ENCODE peak calls at places on chromosomes 2 and 18, in five cellular contexts. N is PC-9, Z is uterus, V is cardiac fibroblast, X is NCI-H2171. M is an unnamed sample.

GRCh38 chr2:66228128-66228547 is 206.8 kb upstream of the MEIS1 start:
- DNase-seq in N (no peak), Z (no peak), X (no peak), V (no peak), M (no peak)

GRCh38 chr2:15112216-15112615 is 448.9 kb downstream of the NBAS start:
- DNase-seq in V (peak; percentile 26), Z (no peak), X (no peak), N (no peak), M (no peak)

GRCh38 chr2:174554514-174555119 is 43.0 kb downstream of the WIPF1 start:
- DNase-seq in Z (no peak), V (no peak), X (no peak), N (no peak), M (no peak)

GRCh38 chr2:42286268-42286946 is 74.6 kb downstream of the COX7A2L start:
- DNase-seq in X (no peak), N (no peak), Z (no peak), V (peak; percentile 37), M (no peak)

GRCh38 chr2:231648579-231649174 is 56.0 kb downstream of the TEX44 start:
- DNase-seq in X (no peak), V (peak; percentile 56), Z (peak; percentile 59), N (peak; percentile 89), M (no peak)

GRCh38 chr2:37326285-37326684 is 1.7 kb upstream of the PRKD3 start:
- DNase-seq in X (no peak), N (no peak), V (peak; percentile 91), Z (no peak), M (peak; percentile 72)

GRCh38 chr18:26228562-26229260 is 2.5 kb downstream of the TAF4B start:
- DNase-seq in V (no peak), X (no peak), Z (no peak), N (no peak), M (no peak)

GRCh38 chr2:198374375-198375072 is 570.1 kb downstream of the PLCL1 start:
- DNase-seq in Z (no peak), N (peak; percentile 5), V (peak; percentile 74), X (no peak), M (no peak)

GRCh38 chr2:84801816-84802215 is 79.1 kb downstream of the TRABD2A start:
- DNase-seq in Z (no peak), V (no peak), N (no peak), X (no peak), M (no peak)

GRCh38 chr2:47218066-47218581 is 63.0 kb upstream of the STPG4 start:
- DNase-seq in Z (peak; percentile 39), X (peak; percentile 43), V (no peak), N (peak; percentile 73), M (no peak)

GRCh38 chr2:63871864-63872263 is 30.2 kb downstream of the UGP2 start:
- DNase-seq in V (no peak), Z (no peak), X (no peak), N (no peak), M (no peak)

GRCh38 chr2:74188018-74188601 is 9.4 kb upstream of the MOB1A start:
- DNase-seq in V (peak; percentile 59), N (peak; percentile 61), Z (no peak), X (peak; percentile 17), M (no peak)

GRCh38 chr2:229041691-229042090 is 229.4 kb downstream of the PID1 start:
- DNase-seq in X (no peak), N (no peak), V (no peak), Z (no peak), M (no peak)

GRCh38 chr18:7760967-7761946 is 194.1 kb downstream of the PTPRM start:
- DNase-seq in V (peak; percentile 77), X (no peak), N (no peak), Z (no peak), M (no peak)

GRCh38 chr2:45452866-45453265 is 158.2 kb downstream of the SRBD1 start:
- DNase-seq in N (no peak), V (peak; percentile 95), X (no peak), Z (peak; percentile 55), M (no peak)

GRCh38 chr2:181130686-181131085 is 150.3 kb downstream of the UBE2E3 start:
- DNase-seq in X (no peak), V (peak; percentile 54), N (no peak), Z (no peak), M (no peak)

GRCh38 chr2:44456946-44457345 is 95.2 kb downstream of the CAMKMT start:
- DNase-seq in V (no peak), Z (no peak), N (no peak), X (no peak), M (no peak)

GRCh38 chr2:168185583-168186274 is 61.7 kb downstream of the STK39 start:
- DNase-seq in Z (no peak), N (no peak), V (no peak), X (no peak), M (no peak)

GRCh38 chr18:48302736-48303135 is 106.4 kb downstream of the ZBTB7C start:
- DNase-seq in V (no peak), N (no peak), Z (no peak), X (no peak), M (no peak)

GRCh38 chr2:223060201-223060825 is 8.3 kb downstream of the KCNE4 start:
- DNase-seq in V (no peak), N (no peak), Z (no peak), X (no peak), M (no peak)

GRCh38 chr2:201966691-201967388 is 66.8 kb upstream of the FZD7 start:
- DNase-seq in N (peak; percentile 20), X (peak; percentile 75), Z (no peak), V (no peak), M (no peak)

GRCh38 chr2:97712693-97713295 is 582 bp upstream of the ZAP70 start:
- DNase-seq in X (no peak), V (no peak), N (no peak), Z (no peak), M (no peak)

GRCh38 chr18:67199993-67200617 is 316.4 kb downstream of the DSEL start:
- DNase-seq in Z (no peak), V (peak; percentile 78), N (no peak), X (peak; percentile 31), M (no peak)

M was measured in right atrium auricular region.